ENCODE peak calls at places on chromosomes 12 and 14, in four cellular contexts. One of them, this sample, is unnamed.

GRCh38 chr14:33709286-33709685 is 241.6 kb downstream of the EGLN3 start:
- DNase-seq in GM12865: no peak
- DNase-seq in GM03348: no peak
- DNase-seq in hepatic stellate cell: no peak
- DNase-seq in this sample: no peak

GRCh38 chr12:53046655-53047220 is 3.1 kb upstream of the TNS2 start:
- DNase-seq in GM12865: peak
- DNase-seq in GM03348: no peak
- DNase-seq in hepatic stellate cell: peak
- DNase-seq in this sample: peak

GRCh38 chr12:2855546-2855945 is 1.3 kb downstream of the TEX52 start:
- DNase-seq in GM12865: no peak
- DNase-seq in GM03348: no peak
- DNase-seq in hepatic stellate cell: no peak
- DNase-seq in this sample: no peak

GRCh38 chr14:91332448-91333059 is 85.1 kb downstream of the CCDC88C start:
- DNase-seq in GM12865: no peak
- DNase-seq in GM03348: no peak
- DNase-seq in hepatic stellate cell: no peak
- DNase-seq in this sample: no peak

GRCh38 chr14:77007975-77008421 is 20.5 kb downstream of the IRF2BPL start:
- DNase-seq in GM12865: no peak
- DNase-seq in GM03348: no peak
- DNase-seq in hepatic stellate cell: peak
- DNase-seq in this sample: no peak

GRCh38 chr12:93223440-93224426 is 154.0 kb upstream of the NUDT4 start:
- DNase-seq in GM12865: no peak
- DNase-seq in GM03348: no peak
- DNase-seq in hepatic stellate cell: no peak
- DNase-seq in this sample: no peak

GRCh38 chr12:92398565-92399309 is 253.1 kb upstream of the BTG1 start:
- DNase-seq in GM12865: peak
- DNase-seq in GM03348: no peak
- DNase-seq in hepatic stellate cell: no peak
- DNase-seq in this sample: no peak

GRCh38 chr14:54658836-54659235 is 91.9 kb downstream of the SAMD4A start:
- DNase-seq in GM12865: no peak
- DNase-seq in GM03348: no peak
- DNase-seq in hepatic stellate cell: no peak
- DNase-seq in this sample: no peak

GRCh38 chr14:79745046-79745445 is 466.3 kb downstream of the DIO2 start:
- DNase-seq in GM12865: no peak
- DNase-seq in GM03348: no peak
- DNase-seq in hepatic stellate cell: no peak
- DNase-seq in this sample: no peak

GRCh38 chr14:89302396-89302950 is 114.6 kb downstream of the FOXN3 start:
- DNase-seq in GM12865: no peak
- DNase-seq in GM03348: no peak
- DNase-seq in hepatic stellate cell: no peak
- DNase-seq in this sample: no peak

GRCh38 chr12:46364777-46365580 is 7.6 kb downstream of the SLC38A2 start:
- DNase-seq in GM12865: peak
- DNase-seq in GM03348: no peak
- DNase-seq in hepatic stellate cell: no peak
- DNase-seq in this sample: no peak

GRCh38 chr14:32933623-32933942 is 5.1 kb upstream of the NPAS3 start:
- DNase-seq in GM12865: no peak
- DNase-seq in GM03348: peak
- DNase-seq in hepatic stellate cell: peak
- DNase-seq in this sample: no peak

GRCh38 chr12:6849427-6849826 is 1.7 kb downstream of the CDCA3 start:
- DNase-seq in GM12865: peak
- DNase-seq in GM03348: no peak
- DNase-seq in hepatic stellate cell: no peak
- DNase-seq in this sample: no peak

GRCh38 chr12:112806721-112807120 is 15.2 kb downstream of the RPH3A start:
- DNase-seq in GM12865: no peak
- DNase-seq in GM03348: no peak
- DNase-seq in hepatic stellate cell: no peak
- DNase-seq in this sample: no peak

GRCh38 chr12:123950476-123951169 is 22.0 kb downstream of the CCDC92 start:
- DNase-seq in GM12865: no peak
- DNase-seq in GM03348: no peak
- DNase-seq in hepatic stellate cell: peak
- DNase-seq in this sample: no peak

GRCh38 chr12:80553316-80553715 is 109.3 kb downstream of the PTPRQ start:
- DNase-seq in GM12865: no peak
- DNase-seq in GM03348: peak
- DNase-seq in hepatic stellate cell: peak
- DNase-seq in this sample: no peak

GRCh38 chr14:78904094-78904493 is 733.9 kb downstream of the NRXN3 start:
- DNase-seq in GM12865: no peak
- DNase-seq in GM03348: no peak
- DNase-seq in hepatic stellate cell: no peak
- DNase-seq in this sample: no peak

GRCh38 chr12:9378430-9378835 is 170.2 kb upstream of the PZP start:
- DNase-seq in GM12865: no peak
- DNase-seq in GM03348: no peak
- DNase-seq in hepatic stellate cell: no peak
- DNase-seq in this sample: no peak

GRCh38 chr12:120041386-120042231 is 52.6 kb downstream of the BICDL1 start:
- DNase-seq in GM12865: no peak
- DNase-seq in GM03348: no peak
- DNase-seq in hepatic stellate cell: no peak
- DNase-seq in this sample: no peak

GRCh38 chr12:50188280-50188781 is 21.2 kb upstream of the CERS5 start:
- DNase-seq in GM12865: no peak
- DNase-seq in GM03348: peak
- DNase-seq in hepatic stellate cell: no peak
- DNase-seq in this sample: no peak

GRCh38 chr14:68377459-68377858 is 415.4 kb downstream of the ZFP36L1 start:
- DNase-seq in GM12865: peak
- DNase-seq in GM03348: no peak
- DNase-seq in hepatic stellate cell: no peak
- DNase-seq in this sample: peak

GRCh38 chr12:62537544-62537943 is 70.9 kb downstream of the MON2 start:
- DNase-seq in GM12865: no peak
- DNase-seq in GM03348: peak
- DNase-seq in hepatic stellate cell: peak
- DNase-seq in this sample: peak

GRCh38 chr12:131128556-131128955 is 174.8 kb downstream of the ADGRD1 start:
- DNase-seq in GM12865: no peak
- DNase-seq in GM03348: no peak
- DNase-seq in hepatic stellate cell: no peak
- DNase-seq in this sample: no peak